ENCODE peak calls at places on chromosomes 11 and 22, in eight cellular contexts. S is esophagus squamous epithelium; X is pancreas; D is body of pancreas; T is CD8-positive, alpha-beta T cell; E is psoas muscle; I is CD4-positive, CD25-positive, alpha-beta regulatory T cell; H is SK-N-SH. N is an unnamed sample. For H3K9me3, the result is how much of the 10 kb centered on the place peaks cover.

GRCh38 chr11:11983427-11983826 is 25.0 kb downstream of the DKK3 start:
- DNase-seq in X (no peak), S (no peak), E (no peak), I (no peak), D (no peak), T (no peak), H (no peak), N (no peak)

GRCh38 chr11:72924568-72925190 is 110.5 kb downstream of the ATG16L2 start:
- DNase-seq in I (peak), S (no peak), T (no peak), D (no peak), H (peak), E (no peak), X (no peak), N (no peak)

GRCh38 chr11:117814766-117815261 is 9.7 kb downstream of the FXYD2 start:
- DNase-seq in H (no peak), E (peak), X (peak), D (peak), I (peak), S (no peak), T (peak), N (peak)

GRCh38 chr22:27113211-27114030 is 456.0 kb downstream of the MIAT start:
- DNase-seq in E (peak), H (no peak), D (peak), X (peak), S (no peak), T (no peak), I (no peak), N (peak)

GRCh38 chr11:114192841-114193389 is 103.3 kb upstream of the NNMT start:
- DNase-seq in E (no peak), I (no peak), H (no peak), S (no peak), T (no peak), D (no peak), X (no peak), N (no peak)

GRCh38 chr22:41910599-41911291 is 4.1 kb downstream of the SHISA8 start:
- DNase-seq in I (peak), D (peak), E (no peak), T (peak), X (no peak), H (peak), S (no peak), N (peak)

GRCh38 chr11:112440518-112440917 is 179.9 kb upstream of the PLET1 start:
- DNase-seq in I (no peak), T (no peak), S (no peak), X (no peak), D (no peak), H (no peak), E (no peak), N (no peak)

GRCh38 chr11:19077965-19078364 is 17.4 kb upstream of the MRGPRX2 start:
- DNase-seq in D (no peak), S (no peak), H (no peak), E (no peak), X (no peak), T (no peak), I (no peak), N (no peak)

GRCh38 chr11:79087957-79088318 is 352.9 kb downstream of the TENM4 start:
- DNase-seq in D (no peak), S (no peak), H (peak), T (no peak), I (no peak), E (no peak), X (no peak), N (no peak)

GRCh38 chr11:15278129-15278528 is 163.4 kb downstream of the INSC start:
- DNase-seq in X (no peak), D (no peak), S (no peak), T (no peak), H (no peak), I (no peak), E (no peak), N (no peak)

GRCh38 chr11:119323532-119324033 is 6.7 kb upstream of the MCAM start:
- DNase-seq in D (peak), E (peak), I (peak), H (peak), X (peak), S (no peak), T (peak), N (peak)

GRCh38 chr22:27848005-27848404 is 46.4 kb upstream of the MN1 start:
- DNase-seq in X (no peak), D (no peak), E (no peak), I (no peak), T (no peak), S (no peak), H (no peak), N (no peak)

GRCh38 chr11:26229270-26229669 is 102.7 kb upstream of the ANO3 start:
- DNase-seq in D (no peak), T (no peak), E (no peak), H (no peak), X (no peak), I (no peak), S (no peak), N (no peak)

GRCh38 chr11:27757953-27758352 is 57.7 kb upstream of the BDNF start:
- DNase-seq in S (no peak), I (no peak), E (no peak), H (no peak), D (no peak), T (no peak), X (no peak), N (no peak)

DNA sequence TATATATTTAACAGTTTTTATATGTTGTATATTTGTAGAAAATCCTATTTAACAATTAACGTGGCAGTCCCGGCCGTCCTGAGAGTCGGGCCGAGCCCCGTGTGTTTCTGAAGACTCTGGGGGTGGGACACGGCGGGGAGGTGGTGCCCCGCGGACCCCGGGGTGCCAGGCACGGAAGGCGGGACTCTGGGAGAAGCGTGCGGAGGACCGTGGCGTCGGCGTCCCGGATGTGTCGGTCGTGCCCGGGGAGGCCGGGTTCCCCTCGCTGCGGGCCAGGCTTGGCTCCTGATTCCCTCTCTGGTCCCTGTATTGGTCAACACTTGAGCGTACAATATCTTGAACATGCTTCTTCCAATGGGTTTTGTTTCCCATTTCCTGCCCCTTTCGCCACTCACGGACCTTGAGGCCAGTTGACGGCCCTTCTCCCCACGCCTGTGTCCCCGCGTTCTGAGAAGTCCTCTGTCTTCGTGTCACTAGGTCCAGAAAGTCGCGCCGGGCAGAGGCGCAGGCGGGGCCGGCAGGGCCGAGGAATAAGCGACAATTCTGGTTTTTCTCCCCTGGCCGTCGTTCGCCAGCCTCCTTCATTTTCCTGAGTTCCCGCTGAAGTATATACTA is 1076.7 kb downstream of the BRD1 start:
- DNase-seq in X (no peak), S (no peak), E (no peak), I (no peak), T (no peak), H (no peak), D (no peak), N (no peak)
- H3K9me3 ChIP-seq in X (under half), S (under half), E (under half), I (under half), T (under half), H (under half), D (under half), N (under half)

GRCh38 chr11:60172011-60172410 is 10.9 kb downstream of the MS4A6A start:
- DNase-seq in X (no peak), H (no peak), I (no peak), D (no peak), T (no peak), S (no peak), E (no peak), N (no peak)

GRCh38 chr11:60165946-60166345 is 16.9 kb downstream of the MS4A6A start:
- DNase-seq in D (no peak), H (no peak), S (no peak), T (no peak), X (no peak), I (no peak), E (no peak), N (no peak)

GRCh38 chr11:60170566-60170965 is 12.3 kb downstream of the MS4A6A start:
- DNase-seq in H (no peak), T (no peak), I (no peak), X (no peak), D (no peak), E (no peak), S (no peak), N (no peak)

GRCh38 chr11:60168306-60168705 is 14.6 kb downstream of the MS4A6A start:
- DNase-seq in H (no peak), X (no peak), E (no peak), I (no peak), S (no peak), T (no peak), D (no peak), N (no peak)

DNA sequence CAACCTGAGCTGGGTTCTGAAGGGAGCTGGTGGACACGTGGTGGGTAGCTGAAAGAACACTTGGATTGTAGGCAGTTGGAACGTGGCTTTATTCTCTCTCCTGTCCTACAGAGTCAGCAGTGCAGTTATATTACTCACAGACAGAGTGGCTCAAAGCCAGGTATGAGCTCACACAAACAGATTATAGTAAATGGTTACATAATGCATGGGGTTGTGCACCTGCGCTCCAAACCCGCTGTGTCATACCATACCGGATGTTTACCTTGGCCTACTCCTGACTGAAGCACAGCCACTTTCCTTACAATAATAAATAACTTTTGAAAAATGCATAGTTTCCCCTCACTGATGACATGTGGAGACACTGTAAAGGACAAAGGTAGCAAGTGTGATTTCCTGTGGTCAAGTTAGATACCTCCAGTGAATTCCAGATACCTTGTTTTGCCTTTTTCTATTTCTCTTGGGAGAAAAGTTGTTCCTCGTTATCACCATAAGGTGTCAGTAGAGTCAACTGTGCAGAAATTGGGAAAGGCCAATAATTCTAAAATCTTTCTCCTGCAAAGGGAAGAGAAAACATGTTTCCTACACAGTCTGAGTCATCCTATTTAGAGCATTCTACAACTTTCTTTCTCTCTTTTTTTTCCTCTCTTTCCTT is 13.5 kb downstream of the MS4A6A start:
- DNase-seq in I (no peak), X (peak), T (no peak), E (no peak), S (no peak), H (no peak), D (peak), N (peak)
- H3K9me3 ChIP-seq in I (under half), X (under half), T (under half), E (under half), S (under half), H (under half), D (under half), N (under half)

GRCh38 chr22:47199261-47199948 is 437.0 kb downstream of the TBC1D22A start:
- DNase-seq in S (no peak), H (no peak), X (no peak), D (no peak), E (no peak), I (no peak), T (no peak), N (peak)

GRCh38 chr22:47197735-47198500 is 435.5 kb downstream of the TBC1D22A start:
- DNase-seq in D (no peak), E (no peak), X (no peak), H (peak), I (no peak), S (no peak), T (no peak), N (no peak)

GRCh38 chr22:47200273-47201051 is 438.0 kb downstream of the TBC1D22A start:
- DNase-seq in T (no peak), E (no peak), S (no peak), D (peak), X (peak), H (no peak), I (no peak), N (no peak)

GRCh38 chr22:47199949-47200272 is 437.5 kb downstream of the TBC1D22A start:
- DNase-seq in T (no peak), S (no peak), D (no peak), I (no peak), H (no peak), X (no peak), E (no peak), N (no peak)

DNA sequence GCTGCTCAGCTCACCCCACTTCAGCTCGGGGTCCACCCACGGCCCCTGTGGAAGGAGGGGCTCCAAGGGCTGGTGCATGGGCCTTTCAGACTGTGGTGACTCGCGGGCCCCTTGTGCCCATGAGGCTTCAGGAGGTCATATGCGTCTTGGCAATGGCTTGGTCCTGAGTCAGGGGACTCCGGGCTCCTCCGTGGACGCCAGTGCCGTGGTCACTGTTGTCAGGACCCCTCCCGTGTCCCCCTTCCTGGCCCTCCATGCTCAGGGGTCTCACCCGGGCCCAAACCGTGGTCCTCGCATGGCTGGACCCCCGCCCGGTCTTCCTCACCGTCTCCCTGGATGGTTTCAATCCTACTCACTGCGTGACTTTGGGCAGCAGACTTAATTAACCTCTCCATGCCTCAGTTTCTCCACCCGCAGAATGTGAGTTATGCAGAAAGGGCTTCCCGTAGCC is 436.4 kb downstream of the TBC1D22A start:
- DNase-seq in I (no peak), X (no peak), H (peak), E (no peak), S (no peak), T (no peak), D (no peak), N (no peak)
- H3K9me3 ChIP-seq in I (under half), X (under half), H (under half), E (under half), S (under half), T (under half), D (under half), N (under half)

GRCh38 chr22:31825513-31825912 is 71.7 kb downstream of the DEPDC5 start:
- DNase-seq in I (no peak), T (no peak), H (no peak), D (no peak), E (no peak), X (no peak), S (no peak), N (no peak)
- H3K9me3 ChIP-seq in I (under half), T (under half), H (under half), D (under half), E (under half), X (under half), S (under half), N (under half)

GRCh38 chr11:42077794-42078193 is 618.3 kb upstream of the LRRC4C start:
- DNase-seq in X (no peak), T (no peak), S (no peak), H (no peak), E (no peak), D (no peak), I (no peak), N (no peak)
- H3K9me3 ChIP-seq in X (under half), T (under half), S (under half), H (under half), E (under half), D (under half), I (under half), N (under half)

DNA sequence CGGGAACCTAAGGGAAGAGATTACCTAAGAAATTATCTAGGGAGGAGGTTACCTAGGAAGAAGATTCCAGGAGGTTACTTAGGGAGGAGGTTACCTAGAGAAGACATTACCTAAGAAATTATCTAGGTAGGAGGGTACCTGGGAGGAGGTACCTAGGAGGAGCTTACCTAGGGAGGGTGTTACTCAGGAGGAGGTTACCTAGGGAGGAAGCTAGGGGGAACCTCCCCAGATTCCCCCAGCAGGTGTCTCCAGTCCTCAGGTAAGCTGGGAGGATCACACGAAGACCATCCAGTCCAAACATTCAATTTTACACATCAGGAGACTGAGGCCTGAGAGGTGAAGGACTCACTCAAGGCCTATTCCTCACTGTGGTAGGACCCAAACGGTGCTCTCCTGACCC is 482.8 kb downstream of the TBC1D22A start:
- DNase-seq in H (no peak), X (no peak), E (no peak), I (no peak), T (no peak), D (no peak), S (no peak), N (no peak)
- H3K9me3 ChIP-seq in H (under half), X (under half), E (under half), I (under half), T (under half), D (under half), S (under half), N (under half)

GRCh38 chr22:49638788-49639187 is 188.9 kb downstream of the BRD1 start:
- DNase-seq in T (no peak), S (no peak), X (no peak), I (no peak), E (no peak), D (no peak), H (no peak), N (no peak)

GRCh38 chr22:49636649-49637048 is 191.0 kb downstream of the BRD1 start:
- DNase-seq in E (no peak), X (no peak), S (no peak), H (no peak), D (no peak), T (no peak), I (no peak), N (no peak)

GRCh38 chr22:49636214-49636613 is 191.5 kb downstream of the BRD1 start:
- DNase-seq in S (no peak), T (no peak), H (no peak), I (no peak), X (no peak), D (no peak), E (no peak), N (no peak)

GRCh38 chr22:49637255-49637760 is 190.4 kb downstream of the BRD1 start:
- DNase-seq in E (no peak), H (no peak), I (no peak), T (no peak), X (no peak), S (no peak), D (no peak), N (no peak)

DNA sequence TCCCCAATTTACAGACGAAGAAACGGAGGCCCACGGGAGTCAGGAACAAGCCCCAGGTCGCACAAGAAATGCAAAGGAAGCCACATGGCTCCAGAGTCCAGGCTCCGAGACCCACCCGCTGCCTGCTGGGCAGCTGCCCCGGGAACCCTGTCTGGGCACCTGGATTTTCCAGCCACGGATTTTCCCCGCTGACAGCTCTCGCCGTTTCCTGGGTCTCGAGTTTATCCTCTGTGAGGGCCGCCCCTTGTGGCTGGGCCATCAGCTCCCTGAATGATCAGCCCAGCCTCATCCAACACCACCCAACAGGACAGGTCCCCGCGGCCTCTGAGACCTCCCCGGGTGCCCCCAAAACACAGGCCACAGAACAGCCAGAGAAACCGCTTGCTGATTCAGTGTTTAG is 189.7 kb downstream of the BRD1 start:
- DNase-seq in T (no peak), S (no peak), X (no peak), H (no peak), D (no peak), I (no peak), E (no peak), N (no peak)
- H3K9me3 ChIP-seq in T (under half), S (under half), X (under half), H (under half), D (under half), I (under half), E (under half), N (under half)

GRCh38 chr11:70863186-70863585 is 389.2 kb downstream of the SHANK2 start:
- DNase-seq in D (no peak), S (no peak), E (no peak), I (no peak), X (no peak), T (no peak), H (no peak), N (no peak)

GRCh38 chr11:70865356-70865755 is 387.0 kb downstream of the SHANK2 start:
- DNase-seq in H (no peak), T (no peak), X (no peak), E (no peak), I (no peak), S (no peak), D (no peak), N (no peak)

GRCh38 chr11:70861534-70861933 is 390.8 kb downstream of the SHANK2 start:
- DNase-seq in H (no peak), I (no peak), T (no peak), E (no peak), D (no peak), S (no peak), X (no peak), N (no peak)

GRCh38 chr11:70862093-70862492 is 390.3 kb downstream of the SHANK2 start:
- DNase-seq in H (no peak), E (no peak), I (no peak), S (no peak), D (no peak), X (no peak), T (no peak), N (no peak)

GRCh38 chr11:70863988-70864387 is 388.4 kb downstream of the SHANK2 start:
- DNase-seq in E (no peak), H (no peak), I (no peak), T (no peak), S (no peak), D (no peak), X (no peak), N (no peak)
- H3K9me3 ChIP-seq in E (under half), H (under half), I (under half), T (under half), S (under half), D (under half), X (under half), N (under half)